ENCODE peak calls at places on chromosomes 6 and 20, in six cellular contexts. S, X, T, D, M and W are unnamed samples.

GRCh38 chr6:106128981-106129761 is 43.0 kb downstream of the PRDM1 start:
- DNase-seq in S (no peak), X (peak), T (no peak), D (no peak), M (no peak), W (no peak)

GRCh38 chr6:41408982-41409381 is 73.6 kb downstream of the NCR2 start:
- DNase-seq in S (no peak), X (no peak), T (no peak), D (no peak), M (no peak), W (no peak)

GRCh38 chr6:37011656-37012378 is 6.4 kb downstream of the FGD2 start:
- DNase-seq in S (no peak), X (peak), T (no peak), D (no peak), M (no peak), W (no peak)

GRCh38 chr6:5213851-5214507 is 46.8 kb downstream of the LYRM4 start:
- DNase-seq in S (no peak), X (peak), T (no peak), D (peak), M (no peak), W (no peak)

GRCh38 chr6:71248306-71248705 is 40.3 kb upstream of the OGFRL1 start:
- DNase-seq in S (no peak), X (peak), T (no peak), D (no peak), M (no peak), W (peak)

GRCh38 chr6:18391018-18391417 is 3.9 kb downstream of the RNF144B start:
- DNase-seq in S (no peak), X (no peak), T (no peak), D (no peak), M (no peak), W (no peak)

GRCh38 chr20:46770330-46771194 is 61.1 kb downstream of the SLC2A10 start:
- DNase-seq in S (no peak), X (no peak), T (no peak), D (no peak), M (no peak), W (no peak)

GRCh38 chr6:16241321-16241689 is 2.9 kb downstream of the GMPR start:
- DNase-seq in S (no peak), X (no peak), T (no peak), D (peak), M (no peak), W (no peak)

GRCh38 chr6:35668708-35669440 is 19.8 kb downstream of the FKBP5 start:
- DNase-seq in S (no peak), X (peak), T (no peak), D (no peak), M (no peak), W (no peak)

GRCh38 chr6:4687656-4687988 is 88.6 kb upstream of the CDYL start:
- DNase-seq in S (no peak), X (no peak), T (no peak), D (no peak), M (no peak), W (no peak)

GRCh38 chr6:39892490-39893129 is 41.7 kb downstream of the MOCS1 start:
- DNase-seq in S (peak), X (peak), T (no peak), D (peak), M (peak), W (peak)

GRCh38 chr6:226516-227073 is 65.7 kb upstream of the DUSP22 start:
- DNase-seq in S (no peak), X (no peak), T (no peak), D (no peak), M (no peak), W (no peak)

GRCh38 chr20:642398-643174 is 10.4 kb downstream of the SRXN1 start:
- DNase-seq in S (no peak), X (no peak), T (peak), D (peak), M (no peak), W (no peak)

GRCh38 chr20:47492284-47492683 is 9.4 kb upstream of the NCOA3 start:
- DNase-seq in S (no peak), X (no peak), T (no peak), D (no peak), M (no peak), W (no peak)

GRCh38 chr20:33490934-33491656 is 1.2 kb downstream of the CBFA2T2 start:
- DNase-seq in S (no peak), X (no peak), T (no peak), D (no peak), M (no peak), W (no peak)

GRCh38 chr20:11195169-11195568 is 521.4 kb upstream of the JAG1 start:
- DNase-seq in S (no peak), X (no peak), T (peak), D (no peak), M (no peak), W (no peak)

GRCh38 chr6:164034602-164035140 is 620.2 kb downstream of the QKI start:
- DNase-seq in S (no peak), X (no peak), T (no peak), D (no peak), M (no peak), W (no peak)

GRCh38 chr20:58458342-58459057 is 56.7 kb downstream of the APCDD1L start:
- DNase-seq in S (no peak), X (peak), T (no peak), D (no peak), M (no peak), W (no peak)

GRCh38 chr20:43389839-43390626 is 67.7 kb upstream of the SRSF6 start:
- DNase-seq in S (no peak), X (no peak), T (no peak), D (peak), M (no peak), W (peak)

GRCh38 chr6:89364586-89364985 is 12.1 kb upstream of the UBE2J1 start:
- DNase-seq in S (no peak), X (no peak), T (no peak), D (no peak), M (no peak), W (no peak)

GRCh38 chr20:50189681-50190250 is 864 bp upstream of the CEBPB start:
- DNase-seq in S (peak), X (no peak), T (peak), D (peak), M (peak), W (peak)

GRCh38 chr6:134422426-134423231 is 104.7 kb upstream of the SGK1 start:
- DNase-seq in S (no peak), X (peak), T (no peak), D (no peak), M (no peak), W (no peak)

GRCh38 chr6:118725944-118726343 is 74.6 kb upstream of the CEP85L start:
- DNase-seq in S (no peak), X (no peak), T (no peak), D (no peak), M (no peak), W (no peak)

GRCh38 chr6:46867411-46867810 is 54.3 kb downstream of the ADGRF5 start:
- DNase-seq in S (no peak), X (no peak), T (no peak), D (no peak), M (no peak), W (no peak)

GRCh38 chr6:94350833-94351232 is 931.5 kb upstream of the EPHA7 start:
- DNase-seq in S (no peak), X (no peak), T (no peak), D (no peak), M (no peak), W (no peak)

GRCh38 chr20:41018153-41018552 is 10.5 kb upstream of the TOP1 start:
- DNase-seq in S (no peak), X (no peak), T (no peak), D (no peak), M (no peak), W (no peak)

GRCh38 chr6:15672291-15672690 is 9.5 kb upstream of the DTNBP1 start:
- DNase-seq in S (no peak), X (no peak), T (no peak), D (no peak), M (no peak), W (no peak)

GRCh38 chr6:142005044-142005443 is 127.7 kb upstream of the GJE1 start:
- DNase-seq in S (no peak), X (no peak), T (no peak), D (no peak), M (no peak), W (no peak)

GRCh38 chr6:87806635-87807034 is 104.6 kb upstream of the AKIRIN2 start:
- DNase-seq in S (no peak), X (no peak), T (no peak), D (no peak), M (no peak), W (no peak)

DNA sequence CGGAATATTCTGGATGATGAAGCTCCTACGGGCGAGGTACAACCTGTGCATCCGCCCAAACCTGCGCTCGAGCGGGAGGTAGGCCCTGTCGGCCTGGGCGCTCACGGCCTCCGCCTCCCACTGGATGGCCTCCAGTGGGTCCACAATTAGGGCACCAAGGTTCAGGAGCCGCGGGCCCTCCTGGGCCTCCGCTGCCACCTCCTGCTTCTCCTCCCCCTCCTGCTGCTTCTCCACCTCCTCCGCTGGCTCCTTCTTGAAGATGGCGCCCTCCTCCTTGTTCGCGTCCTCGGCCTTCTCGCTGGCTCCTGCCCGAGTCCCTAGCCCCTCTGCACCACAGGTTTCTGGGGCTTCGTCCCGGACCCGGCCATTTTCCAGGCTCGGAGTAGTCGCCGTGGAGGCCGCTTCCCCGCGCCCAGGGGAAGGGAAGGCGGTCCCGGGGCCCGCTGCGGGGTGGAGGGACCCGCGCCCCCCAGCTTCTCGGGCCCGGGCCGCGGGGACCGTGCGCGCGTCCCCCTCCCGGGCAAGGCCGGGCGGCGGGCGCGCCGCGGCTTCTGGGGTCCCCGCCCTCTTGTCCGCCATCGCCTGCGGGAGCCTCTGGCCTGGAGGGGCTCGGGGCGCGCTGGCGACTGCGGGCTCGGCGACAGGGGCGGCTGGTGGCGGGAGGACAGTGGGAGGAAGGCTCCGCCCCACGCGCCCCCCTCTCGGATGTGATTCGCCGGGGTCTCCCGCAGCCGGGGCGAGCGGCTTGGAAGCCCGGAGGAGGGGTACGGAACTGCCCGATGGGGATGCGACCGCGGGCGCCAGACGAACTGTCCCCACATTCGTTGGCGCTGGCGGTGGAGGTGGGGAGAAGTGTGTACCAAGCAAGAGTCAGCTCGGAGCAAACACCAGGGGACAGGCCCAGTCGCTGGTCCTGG is 17.6 kb downstream of the PLAGL2 start:
- DNase-seq in S (peak), X (peak), T (peak), D (peak), M (peak), W (no peak)
- H3K4me3 ChIP-seq in S (peak), X (peak), T (peak), D (peak), M (peak), W (peak)

GRCh38 chr6:54133186-54133585 is 21.9 kb downstream of the MLIP start:
- DNase-seq in S (no peak), X (no peak), T (no peak), D (no peak), M (no peak), W (no peak)

GRCh38 chr6:54138795-54139194 is 27.6 kb downstream of the MLIP start:
- DNase-seq in S (no peak), X (no peak), T (no peak), D (no peak), M (no peak), W (no peak)

GRCh38 chr6:54134934-54135333 is 23.7 kb downstream of the MLIP start:
- DNase-seq in S (no peak), X (peak), T (no peak), D (no peak), M (no peak), W (no peak)

GRCh38 chr6:54132587-54132986 is 21.3 kb downstream of the MLIP start:
- DNase-seq in S (no peak), X (no peak), T (no peak), D (no peak), M (no peak), W (no peak)

DNA sequence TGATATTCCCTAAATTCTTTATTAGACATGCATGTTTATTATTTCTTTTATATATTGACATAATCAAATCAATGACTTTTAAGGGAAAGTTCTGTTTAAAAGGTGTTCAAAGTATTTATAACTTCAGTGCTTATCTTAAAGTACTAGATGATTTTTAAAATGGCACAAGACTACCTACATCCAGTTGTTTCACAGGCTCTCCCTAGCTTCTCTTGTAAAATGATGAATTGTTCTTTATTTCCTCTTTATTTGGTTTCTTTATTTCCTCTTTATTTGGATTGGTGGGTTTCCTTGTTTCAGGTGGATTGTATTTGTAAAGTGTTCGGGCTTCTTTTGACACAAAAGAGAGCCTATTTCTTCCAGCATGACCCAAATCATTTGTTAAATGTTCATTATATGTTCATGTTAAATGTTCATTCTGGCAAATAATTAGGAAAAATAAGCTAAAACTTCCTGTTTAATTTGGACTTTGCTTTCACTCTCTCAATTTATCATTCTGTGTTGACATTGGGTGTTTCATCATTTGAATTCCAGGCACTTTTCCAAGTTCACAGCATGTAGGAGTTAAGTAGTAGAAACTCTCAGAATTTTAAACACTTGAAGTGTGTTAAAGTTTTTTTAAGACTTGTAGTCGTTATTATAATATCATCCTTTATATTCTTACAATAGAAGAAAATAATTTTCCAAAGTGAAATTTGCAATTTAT is 24.6 kb downstream of the MLIP start:
- DNase-seq in S (no peak), X (peak), T (no peak), D (no peak), M (no peak), W (no peak)
- H3K4me3 ChIP-seq in S (no peak), X (no peak), T (no peak), D (no peak), M (no peak), W (no peak)

DNA sequence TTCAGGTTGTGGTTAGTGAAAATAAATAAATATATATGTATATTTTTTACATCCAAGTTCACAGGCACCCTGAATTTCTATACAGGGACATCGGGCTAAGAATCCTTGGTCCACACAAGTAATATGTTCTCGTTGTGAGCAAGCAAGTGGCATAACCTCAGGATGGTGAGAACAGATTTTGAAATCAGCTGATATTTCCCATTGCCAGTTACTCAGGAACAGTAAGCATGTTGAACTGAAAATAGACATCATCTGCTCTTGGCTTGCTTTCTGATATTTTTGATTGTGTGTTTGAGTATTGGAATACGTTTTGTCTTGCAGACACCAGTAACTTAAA is 87.7 kb downstream of the TRMT6 start:
- DNase-seq in S (no peak), X (peak), T (no peak), D (no peak), M (no peak), W (no peak)
- H3K4me3 ChIP-seq in S (no peak), X (no peak), T (no peak), D (no peak), M (no peak), W (no peak)

GRCh38 chr6:107971181-107971580 is 13.2 kb upstream of the SEC63 start:
- DNase-seq in S (no peak), X (no peak), T (no peak), D (no peak), M (no peak), W (no peak)
- H3K4me3 ChIP-seq in S (no peak), X (no peak), T (no peak), D (no peak), M (no peak), W (no peak)